ENCODE peak calls at places on chromosomes 16 and 17, in eight cellular contexts. One of them, this sample, is unnamed.

GRCh38 chr17:80861892-80862291 is 129.7 kb upstream of the CHMP6 start:
- DNase-seq in foreskin keratinocyte: peak
- DNase-seq in hypothalamus: peak
- DNase-seq in RCC 7860: no peak
- DNase-seq in cardiac muscle cell: peak
- DNase-seq in stimulated activated CD4-positive, alpha-beta T cell treated with anti-CD3 and anti-CD28 coated beads, Interleukin-4, amount 100 ng/mL, for 48 hours: peak
- DNase-seq in activated gamma-delta T cell: no peak
- DNase-seq in NCI-H526: peak
- DNase-seq in this sample: no peak

GRCh38 chr16:1534021-1535020 is 855 bp downstream of the TMEM204 start:
- DNase-seq in foreskin keratinocyte: peak
- DNase-seq in hypothalamus: no peak
- DNase-seq in RCC 7860: no peak
- DNase-seq in cardiac muscle cell: no peak
- DNase-seq in stimulated activated CD4-positive, alpha-beta T cell treated with anti-CD3 and anti-CD28 coated beads, Interleukin-4, amount 100 ng/mL, for 48 hours: no peak
- DNase-seq in activated gamma-delta T cell: no peak
- DNase-seq in NCI-H526: no peak
- DNase-seq in this sample: no peak

GRCh38 chr16:11047057-11047456 is 102.7 kb downstream of the CLEC16A start:
- DNase-seq in foreskin keratinocyte: no peak
- DNase-seq in hypothalamus: no peak
- DNase-seq in RCC 7860: no peak
- DNase-seq in cardiac muscle cell: peak
- DNase-seq in stimulated activated CD4-positive, alpha-beta T cell treated with anti-CD3 and anti-CD28 coated beads, Interleukin-4, amount 100 ng/mL, for 48 hours: no peak
- DNase-seq in activated gamma-delta T cell: no peak
- DNase-seq in NCI-H526: no peak
- DNase-seq in this sample: no peak

GRCh38 chr16:86019446-86020047 is 120.6 kb downstream of the IRF8 start:
- DNase-seq in foreskin keratinocyte: no peak
- DNase-seq in hypothalamus: no peak
- DNase-seq in RCC 7860: no peak
- DNase-seq in cardiac muscle cell: no peak
- DNase-seq in stimulated activated CD4-positive, alpha-beta T cell treated with anti-CD3 and anti-CD28 coated beads, Interleukin-4, amount 100 ng/mL, for 48 hours: no peak
- DNase-seq in activated gamma-delta T cell: no peak
- DNase-seq in NCI-H526: no peak
- DNase-seq in this sample: no peak

GRCh38 chr16:67006930-67007658 is 18.7 kb downstream of the CES4A start:
- DNase-seq in foreskin keratinocyte: no peak
- DNase-seq in hypothalamus: no peak
- DNase-seq in RCC 7860: peak
- DNase-seq in cardiac muscle cell: peak
- DNase-seq in stimulated activated CD4-positive, alpha-beta T cell treated with anti-CD3 and anti-CD28 coated beads, Interleukin-4, amount 100 ng/mL, for 48 hours: no peak
- DNase-seq in activated gamma-delta T cell: no peak
- DNase-seq in NCI-H526: no peak
- DNase-seq in this sample: no peak

GRCh38 chr17:15354256-15354655 is 12.9 kb upstream of the TEKT3 start:
- DNase-seq in foreskin keratinocyte: no peak
- DNase-seq in hypothalamus: no peak
- DNase-seq in RCC 7860: no peak
- DNase-seq in cardiac muscle cell: no peak
- DNase-seq in stimulated activated CD4-positive, alpha-beta T cell treated with anti-CD3 and anti-CD28 coated beads, Interleukin-4, amount 100 ng/mL, for 48 hours: no peak
- DNase-seq in activated gamma-delta T cell: no peak
- DNase-seq in NCI-H526: no peak
- DNase-seq in this sample: no peak

GRCh38 chr16:20611350-20611902 is 35.3 kb upstream of the ACSM2B start:
- DNase-seq in foreskin keratinocyte: no peak
- DNase-seq in hypothalamus: peak
- DNase-seq in RCC 7860: no peak
- DNase-seq in cardiac muscle cell: no peak
- DNase-seq in stimulated activated CD4-positive, alpha-beta T cell treated with anti-CD3 and anti-CD28 coated beads, Interleukin-4, amount 100 ng/mL, for 48 hours: no peak
- DNase-seq in activated gamma-delta T cell: no peak
- DNase-seq in NCI-H526: no peak
- DNase-seq in this sample: no peak

GRCh38 chr16:24838554-24839266 is 7.1 kb upstream of the SLC5A11 start:
- DNase-seq in foreskin keratinocyte: no peak
- DNase-seq in hypothalamus: peak
- DNase-seq in RCC 7860: peak
- DNase-seq in cardiac muscle cell: peak
- DNase-seq in stimulated activated CD4-positive, alpha-beta T cell treated with anti-CD3 and anti-CD28 coated beads, Interleukin-4, amount 100 ng/mL, for 48 hours: no peak
- DNase-seq in activated gamma-delta T cell: no peak
- DNase-seq in NCI-H526: no peak
- DNase-seq in this sample: peak

GRCh38 chr16:85112364-85112763 is at the start of gene CIBAR2:
- DNase-seq in foreskin keratinocyte: no peak
- DNase-seq in hypothalamus: no peak
- DNase-seq in RCC 7860: no peak
- DNase-seq in cardiac muscle cell: no peak
- DNase-seq in stimulated activated CD4-positive, alpha-beta T cell treated with anti-CD3 and anti-CD28 coated beads, Interleukin-4, amount 100 ng/mL, for 48 hours: no peak
- DNase-seq in activated gamma-delta T cell: no peak
- DNase-seq in NCI-H526: no peak
- DNase-seq in this sample: no peak

GRCh38 chr17:75872434-75873351 is 5.7 kb downstream of the TRIM47 start:
- DNase-seq in foreskin keratinocyte: peak
- DNase-seq in hypothalamus: peak
- DNase-seq in RCC 7860: peak
- DNase-seq in cardiac muscle cell: peak
- DNase-seq in stimulated activated CD4-positive, alpha-beta T cell treated with anti-CD3 and anti-CD28 coated beads, Interleukin-4, amount 100 ng/mL, for 48 hours: no peak
- DNase-seq in activated gamma-delta T cell: no peak
- DNase-seq in NCI-H526: no peak
- DNase-seq in this sample: no peak

GRCh38 chr17:28342313-28342712 is 6.8 kb downstream of the TNFAIP1 start:
- DNase-seq in foreskin keratinocyte: no peak
- DNase-seq in hypothalamus: no peak
- DNase-seq in RCC 7860: no peak
- DNase-seq in cardiac muscle cell: no peak
- DNase-seq in stimulated activated CD4-positive, alpha-beta T cell treated with anti-CD3 and anti-CD28 coated beads, Interleukin-4, amount 100 ng/mL, for 48 hours: no peak
- DNase-seq in activated gamma-delta T cell: no peak
- DNase-seq in NCI-H526: no peak
- DNase-seq in this sample: no peak

GRCh38 chr17:4477286-4477791 is 21.3 kb upstream of the SPNS2 start:
- DNase-seq in foreskin keratinocyte: no peak
- DNase-seq in hypothalamus: no peak
- DNase-seq in RCC 7860: no peak
- DNase-seq in cardiac muscle cell: no peak
- DNase-seq in stimulated activated CD4-positive, alpha-beta T cell treated with anti-CD3 and anti-CD28 coated beads, Interleukin-4, amount 100 ng/mL, for 48 hours: no peak
- DNase-seq in activated gamma-delta T cell: no peak
- DNase-seq in NCI-H526: no peak
- DNase-seq in this sample: no peak

GRCh38 chr17:21095735-21096134 is 31.0 kb upstream of the DHRS7B start:
- DNase-seq in foreskin keratinocyte: no peak
- DNase-seq in hypothalamus: no peak
- DNase-seq in RCC 7860: no peak
- DNase-seq in cardiac muscle cell: no peak
- DNase-seq in stimulated activated CD4-positive, alpha-beta T cell treated with anti-CD3 and anti-CD28 coated beads, Interleukin-4, amount 100 ng/mL, for 48 hours: no peak
- DNase-seq in activated gamma-delta T cell: no peak
- DNase-seq in NCI-H526: no peak
- DNase-seq in this sample: no peak

GRCh38 chr16:89384282-89384681 is 106.1 kb downstream of the ANKRD11 start:
- DNase-seq in foreskin keratinocyte: no peak
- DNase-seq in hypothalamus: no peak
- DNase-seq in RCC 7860: no peak
- DNase-seq in cardiac muscle cell: no peak
- DNase-seq in stimulated activated CD4-positive, alpha-beta T cell treated with anti-CD3 and anti-CD28 coated beads, Interleukin-4, amount 100 ng/mL, for 48 hours: no peak
- DNase-seq in activated gamma-delta T cell: no peak
- DNase-seq in NCI-H526: no peak
- DNase-seq in this sample: no peak

GRCh38 chr17:71437176-71437575 is 683.6 kb upstream of the SOX9 start:
- DNase-seq in foreskin keratinocyte: no peak
- DNase-seq in hypothalamus: no peak
- DNase-seq in RCC 7860: no peak
- DNase-seq in cardiac muscle cell: peak
- DNase-seq in stimulated activated CD4-positive, alpha-beta T cell treated with anti-CD3 and anti-CD28 coated beads, Interleukin-4, amount 100 ng/mL, for 48 hours: no peak
- DNase-seq in activated gamma-delta T cell: no peak
- DNase-seq in NCI-H526: no peak
- DNase-seq in this sample: no peak

GRCh38 chr16:80710918-80711317 is 93.5 kb downstream of the CDYL2 start:
- DNase-seq in foreskin keratinocyte: no peak
- DNase-seq in hypothalamus: no peak
- DNase-seq in RCC 7860: no peak
- DNase-seq in cardiac muscle cell: no peak
- DNase-seq in stimulated activated CD4-positive, alpha-beta T cell treated with anti-CD3 and anti-CD28 coated beads, Interleukin-4, amount 100 ng/mL, for 48 hours: no peak
- DNase-seq in activated gamma-delta T cell: no peak
- DNase-seq in NCI-H526: no peak
- DNase-seq in this sample: no peak

GRCh38 chr17:44655983-44656700 is at the start of gene MEIOC:
- DNase-seq in foreskin keratinocyte: no peak
- DNase-seq in hypothalamus: no peak
- DNase-seq in RCC 7860: no peak
- DNase-seq in cardiac muscle cell: peak
- DNase-seq in stimulated activated CD4-positive, alpha-beta T cell treated with anti-CD3 and anti-CD28 coated beads, Interleukin-4, amount 100 ng/mL, for 48 hours: peak
- DNase-seq in activated gamma-delta T cell: no peak
- DNase-seq in NCI-H526: peak
- DNase-seq in this sample: no peak

GRCh38 chr17:77208217-77208808 is 67.5 kb downstream of the SEC14L1 start:
- DNase-seq in foreskin keratinocyte: no peak
- DNase-seq in hypothalamus: no peak
- DNase-seq in RCC 7860: no peak
- DNase-seq in cardiac muscle cell: peak
- DNase-seq in stimulated activated CD4-positive, alpha-beta T cell treated with anti-CD3 and anti-CD28 coated beads, Interleukin-4, amount 100 ng/mL, for 48 hours: no peak
- DNase-seq in activated gamma-delta T cell: no peak
- DNase-seq in NCI-H526: no peak
- DNase-seq in this sample: peak

GRCh38 chr16:77785365-77785764 is 3.0 kb upstream of the VAT1L start:
- DNase-seq in foreskin keratinocyte: no peak
- DNase-seq in hypothalamus: no peak
- DNase-seq in RCC 7860: no peak
- DNase-seq in cardiac muscle cell: no peak
- DNase-seq in stimulated activated CD4-positive, alpha-beta T cell treated with anti-CD3 and anti-CD28 coated beads, Interleukin-4, amount 100 ng/mL, for 48 hours: no peak
- DNase-seq in activated gamma-delta T cell: no peak
- DNase-seq in NCI-H526: no peak
- DNase-seq in this sample: no peak

GRCh38 chr16:11560701-11561439 is 25.8 kb downstream of the LITAF start:
- DNase-seq in foreskin keratinocyte: peak
- DNase-seq in hypothalamus: no peak
- DNase-seq in RCC 7860: no peak
- DNase-seq in cardiac muscle cell: no peak
- DNase-seq in stimulated activated CD4-positive, alpha-beta T cell treated with anti-CD3 and anti-CD28 coated beads, Interleukin-4, amount 100 ng/mL, for 48 hours: peak
- DNase-seq in activated gamma-delta T cell: no peak
- DNase-seq in NCI-H526: no peak
- DNase-seq in this sample: no peak

GRCh38 chr17:27782791-27783206 is 17.5 kb downstream of the NOS2 start:
- DNase-seq in foreskin keratinocyte: no peak
- DNase-seq in hypothalamus: no peak
- DNase-seq in RCC 7860: no peak
- DNase-seq in cardiac muscle cell: no peak
- DNase-seq in stimulated activated CD4-positive, alpha-beta T cell treated with anti-CD3 and anti-CD28 coated beads, Interleukin-4, amount 100 ng/mL, for 48 hours: no peak
- DNase-seq in activated gamma-delta T cell: no peak
- DNase-seq in NCI-H526: no peak
- DNase-seq in this sample: peak

GRCh38 chr16:51290410-51290809 is 139.3 kb upstream of the SALL1 start:
- DNase-seq in foreskin keratinocyte: no peak
- DNase-seq in hypothalamus: no peak
- DNase-seq in RCC 7860: no peak
- DNase-seq in cardiac muscle cell: no peak
- DNase-seq in stimulated activated CD4-positive, alpha-beta T cell treated with anti-CD3 and anti-CD28 coated beads, Interleukin-4, amount 100 ng/mL, for 48 hours: no peak
- DNase-seq in activated gamma-delta T cell: no peak
- DNase-seq in NCI-H526: no peak
- DNase-seq in this sample: no peak

GRCh38 chr17:80441133-80441578 is 26.2 kb downstream of the ENDOV start:
- DNase-seq in foreskin keratinocyte: no peak
- DNase-seq in hypothalamus: no peak
- DNase-seq in RCC 7860: no peak
- DNase-seq in cardiac muscle cell: peak
- DNase-seq in stimulated activated CD4-positive, alpha-beta T cell treated with anti-CD3 and anti-CD28 coated beads, Interleukin-4, amount 100 ng/mL, for 48 hours: peak
- DNase-seq in activated gamma-delta T cell: no peak
- DNase-seq in NCI-H526: no peak
- DNase-seq in this sample: no peak

GRCh38 chr16:8660841-8661301 is 13.5 kb upstream of the ABAT start:
- DNase-seq in foreskin keratinocyte: no peak
- DNase-seq in hypothalamus: peak
- DNase-seq in RCC 7860: peak
- DNase-seq in cardiac muscle cell: peak
- DNase-seq in stimulated activated CD4-positive, alpha-beta T cell treated with anti-CD3 and anti-CD28 coated beads, Interleukin-4, amount 100 ng/mL, for 48 hours: peak
- DNase-seq in activated gamma-delta T cell: no peak
- DNase-seq in NCI-H526: peak
- DNase-seq in this sample: no peak

GRCh38 chr16:75899163-75899562 is 172.9 kb upstream of the CPHXL start:
- DNase-seq in foreskin keratinocyte: no peak
- DNase-seq in hypothalamus: no peak
- DNase-seq in RCC 7860: no peak
- DNase-seq in cardiac muscle cell: no peak
- DNase-seq in stimulated activated CD4-positive, alpha-beta T cell treated with anti-CD3 and anti-CD28 coated beads, Interleukin-4, amount 100 ng/mL, for 48 hours: no peak
- DNase-seq in activated gamma-delta T cell: no peak
- DNase-seq in NCI-H526: no peak
- DNase-seq in this sample: no peak

GRCh38 chr16:74083582-74083981 is 213.0 kb upstream of the PSMD7 start:
- DNase-seq in foreskin keratinocyte: no peak
- DNase-seq in hypothalamus: no peak
- DNase-seq in RCC 7860: no peak
- DNase-seq in cardiac muscle cell: no peak
- DNase-seq in stimulated activated CD4-positive, alpha-beta T cell treated with anti-CD3 and anti-CD28 coated beads, Interleukin-4, amount 100 ng/mL, for 48 hours: no peak
- DNase-seq in activated gamma-delta T cell: no peak
- DNase-seq in NCI-H526: peak
- DNase-seq in this sample: no peak

This sample was measured in AML-193.